ENCODE peak calls at places on chromosomes 13 and 19, in five cellular contexts. S is OCI-LY7, V is trophoblast cell, B is GM23338, A is neural progenitor cell. K is an unnamed sample.

GRCh38 chr19:54521022-54521859 is 18.6 kb downstream of the LAIR2 start:
- DNase-seq in V (no peak), A (no peak), S (no peak), B (no peak), K (no peak)

GRCh38 chr19:14142262-14143190 is 6.1 kb upstream of the ASF1B start:
- DNase-seq in V (no peak), A (no peak), B (no peak), S (no peak), K (no peak)

GRCh38 chr13:112643759-112644459 is 45.9 kb upstream of the ATP11A start:
- DNase-seq in S (no peak), A (no peak), V (no peak), B (no peak), K (no peak)

GRCh38 chr19:5466814-5467291 is 11.6 kb downstream of the ZNRF4 start:
- DNase-seq in A (no peak), S (no peak), B (no peak), V (no peak), K (no peak)

GRCh38 chr13:114104626-114105350 is 27.6 kb downstream of the RASA3 start:
- DNase-seq in V (no peak), A (no peak), B (no peak), S (no peak), K (no peak)

GRCh38 chr13:26604784-26605183 is 47.3 kb downstream of the WASF3 start:
- DNase-seq in B (no peak), A (no peak), V (no peak), S (no peak), K (no peak)

GRCh38 chr19:10246511-10246910 is 5.5 kb upstream of the MRPL4 start:
- DNase-seq in V (no peak), B (no peak), S (peak; percentile 66), A (no peak), K (no peak)

GRCh38 chr13:80939581-80939980 is 598.7 kb upstream of the SPRY2 start:
- DNase-seq in A (no peak), B (peak; percentile 4), S (no peak), V (no peak), K (no peak)

GRCh38 chr13:42747399-42747873 is 33.9 kb upstream of the FAM216B start:
- DNase-seq in S (no peak), A (no peak), V (peak; percentile 96), B (no peak), K (no peak)

GRCh38 chr19:23071087-23071511 is 45.7 kb upstream of the ZNF730 start:
- DNase-seq in A (no peak), S (no peak), B (peak; percentile 71), V (peak; percentile 60), K (no peak)

GRCh38 chr19:12935071-12935470 is 1.6 kb upstream of the FARSA start:
- DNase-seq in B (no peak), S (no peak), V (peak; percentile 95), A (no peak), K (no peak)

DNA sequence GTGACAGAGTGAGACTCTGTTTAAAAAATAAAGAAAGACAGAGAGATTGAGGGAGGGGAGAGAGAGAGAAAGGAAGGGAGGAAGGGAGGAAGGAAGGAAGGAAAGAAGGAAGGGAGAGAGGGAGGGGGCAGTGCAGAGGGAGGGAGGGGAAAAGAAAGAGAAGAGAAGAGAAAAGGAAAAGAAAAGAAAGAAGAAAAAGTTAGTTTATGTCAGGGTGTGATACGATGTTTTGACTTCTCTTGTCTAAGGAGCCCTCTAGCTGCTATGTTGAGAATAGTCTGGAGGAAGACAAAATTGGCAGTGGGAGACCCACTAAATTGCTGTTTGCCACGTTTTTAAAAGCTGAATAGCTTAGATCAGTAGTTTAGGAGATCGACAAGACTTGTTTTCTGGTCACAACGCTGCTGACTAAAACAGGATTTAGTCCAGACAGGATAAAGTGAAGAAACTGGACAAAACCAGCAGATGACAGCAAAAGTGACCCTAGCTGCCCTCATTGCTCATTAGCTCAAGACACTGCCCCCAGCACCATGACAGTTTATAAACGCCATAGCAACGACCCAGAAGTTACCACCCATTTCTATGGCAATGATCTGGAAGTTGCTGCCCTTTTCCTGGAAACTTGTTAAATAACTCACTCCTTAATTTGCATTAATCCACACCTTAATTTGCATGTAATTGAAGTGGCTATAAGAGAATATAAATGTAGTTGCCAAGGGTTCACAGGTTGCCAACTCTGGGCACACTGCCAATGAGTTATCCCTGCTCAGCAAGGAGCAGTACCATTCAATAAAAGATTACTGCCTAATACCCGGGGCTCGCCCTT is 11.1 kb downstream of the TEX101 start:
- DNase-seq in A (peak; percentile 41), B (peak; percentile 65), V (no peak), S (peak; percentile 7), K (no peak)
- H3K4me2 ChIP-seq in A (no peak overlapping the region), B (no peak overlapping the region), V (no peak overlapping the region), S (no peak overlapping the region), K (no peak overlapping the region)

DNA sequence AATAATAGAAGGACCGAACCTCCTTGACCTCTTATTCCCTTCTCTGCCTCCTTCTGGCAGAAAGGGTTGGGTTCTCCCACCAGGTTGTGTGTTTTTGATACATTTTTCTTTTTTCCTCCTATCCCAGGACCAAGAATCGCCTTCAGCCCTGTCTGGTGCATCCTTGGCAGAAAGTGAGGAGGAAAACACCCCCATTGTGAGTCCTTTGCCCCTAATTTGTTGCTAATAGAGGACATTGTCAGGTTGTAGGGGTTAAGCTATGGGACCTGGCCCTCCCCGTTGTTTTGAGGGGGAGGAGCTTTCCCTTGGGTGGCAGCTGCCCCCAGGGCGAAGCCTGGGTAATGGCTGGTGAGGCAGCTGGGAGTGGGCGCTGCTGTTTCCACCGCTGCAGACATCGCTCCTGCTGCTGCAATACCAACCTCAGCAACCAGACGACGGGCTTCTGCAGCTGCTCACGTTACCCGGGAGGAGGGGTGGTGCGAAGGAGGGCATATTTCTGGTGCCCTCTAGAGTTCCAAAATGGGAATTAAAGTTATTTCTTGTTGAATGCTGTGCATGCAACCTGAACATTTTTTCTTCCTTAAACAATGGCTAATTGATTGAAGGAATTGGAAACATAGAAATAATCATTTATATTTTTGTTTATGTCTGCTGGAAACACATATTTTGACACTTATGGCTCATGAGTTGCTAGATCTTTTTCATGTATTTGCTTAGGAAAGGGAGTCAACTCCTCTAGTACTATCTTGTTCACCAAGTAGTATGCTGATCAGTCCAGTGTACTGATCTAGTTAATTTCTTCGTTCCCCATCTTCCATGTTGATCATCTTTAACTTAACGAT is 1.5 kb downstream of the ZMYM2 start:
- DNase-seq in V (peak; percentile 94), B (peak; percentile 94), S (peak; percentile 94), A (peak; percentile 94), K (peak; percentile 95)
- H2AFZ ChIP-seq in V (peak overlapping the region; percentile 38), B (no peak overlapping the region), S (peak overlapping the region; percentile 75), A (no peak overlapping the region), K (peak overlapping the region; percentile 96)

GRCh38 chr13:73187106-73187505 is 128.3 kb downstream of the KLF5 start:
- DNase-seq in S (no peak), V (no peak), A (no peak), B (no peak), K (no peak)

GRCh38 chr13:73189365-73189764 is 130.6 kb downstream of the KLF5 start:
- DNase-seq in V (peak; percentile 75), A (no peak), B (no peak), S (no peak), K (no peak)

GRCh38 chr13:73190477-73190876 is 131.7 kb downstream of the KLF5 start:
- DNase-seq in V (no peak), S (no peak), B (no peak), A (no peak), K (no peak)

GRCh38 chr13:73193541-73193940 is 134.7 kb downstream of the KLF5 start:
- DNase-seq in V (no peak), S (no peak), A (no peak), B (no peak), K (no peak)

GRCh38 chr13:73189766-73190165 is 131.0 kb downstream of the KLF5 start:
- DNase-seq in V (no peak), B (peak; percentile 20), A (peak; percentile 72), S (no peak), K (no peak)
- H3K4me2 ChIP-seq in V (no peak overlapping the region), B (no peak overlapping the region), A (peak overlapping the region; percentile 30), S (no peak overlapping the region), K (no peak overlapping the region)

GRCh38 chr19:33376423-33376822 is 2.9 kb downstream of the CEBPG start:
- DNase-seq in S (no peak), A (no peak), B (no peak), V (peak; percentile 70), K (no peak)

GRCh38 chr19:33375760-33376159 is 2.3 kb downstream of the CEBPG start:
- DNase-seq in A (no peak), V (no peak), S (no peak), B (no peak), K (no peak)

GRCh38 chr19:33373701-33374405 is at the start of gene CEBPG:
- DNase-seq in V (peak; percentile 62), A (peak; percentile 73), B (peak; percentile 63), S (peak; percentile 75), K (peak; percentile 58)

GRCh38 chr19:33375156-33375744 is 1.7 kb downstream of the CEBPG start:
- DNase-seq in B (no peak), V (no peak), S (peak; percentile 4), A (no peak), K (no peak)

DNA sequence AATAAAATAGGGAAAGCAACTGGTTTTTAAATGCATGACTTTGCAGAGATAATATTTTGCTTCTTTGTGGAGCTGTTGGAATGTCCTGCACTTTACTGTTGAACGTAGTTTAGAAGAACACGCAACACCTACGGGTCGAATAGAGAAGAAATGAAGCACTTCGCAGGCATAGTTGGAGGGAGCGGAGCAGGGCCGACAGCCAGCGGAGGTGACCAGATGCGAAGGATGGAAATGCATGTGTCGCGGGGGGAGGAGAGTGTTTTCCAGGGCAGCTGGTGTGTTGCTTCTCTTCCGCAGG is 846 bp downstream of the CEBPG start:
- DNase-seq in B (no peak), V (peak; percentile 62), S (peak; percentile 29), A (peak; percentile 41), K (peak; percentile 38)
- H2AFZ ChIP-seq in B (no peak overlapping the region), V (no peak overlapping the region), S (no peak overlapping the region), A (no peak overlapping the region), K (peak overlapping the region; percentile 50)

GRCh38 chr13:40749327-40749726 is 21.7 kb downstream of the MRPS31 start:
- DNase-seq in A (no peak), B (no peak), S (no peak), V (no peak), K (no peak)
- H3K4me2 ChIP-seq in A (no peak overlapping the region), B (no peak overlapping the region), S (no peak overlapping the region), V (no peak overlapping the region), K (no peak overlapping the region)